ENCODE peak calls at places on chromosomes 4 and X, in four cellular contexts. A is endodermal cell; G is NCI-H1105 treated with DMSO at 0.1 percent for 48 hours; T is stimulated activated CD8-positive, alpha-beta memory T cell treated with anti-CD3 and anti-CD28 coated beads, Interleukin-15, amount 100 ng/mL, for 24 hours. K is an unnamed sample.

GRCh38 chr4:166459616-166460015 is 586.6 kb downstream of the TLL1 start:
- DNase-seq in A (no peak), G (no peak), T (no peak), K (no peak)

GRCh38 chr4:122765702-122766352 is 33.3 kb downstream of the BBS12 start:
- DNase-seq in A (no peak), G (no peak), T (no peak), K (no peak)

GRCh38 chr4:174989791-174990190 is 71.6 kb downstream of the ADAM29 start:
- DNase-seq in A (no peak), G (no peak), T (no peak), K (no peak)

GRCh38 chrX:95076449-95076848 is 1402.4 kb downstream of the FAM133A start:
- DNase-seq in A (peak; percentile 75), G (peak; percentile 25), T (no peak), K (peak; percentile 4)

GRCh38 chrX:68853665-68854251 is 24.9 kb downstream of the EFNB1 start:
- DNase-seq in A (no peak), G (no peak), T (no peak), K (no peak)

GRCh38 chr4:125315571-125316390 is 1.0 kb downstream of the FAT4 start:
- DNase-seq in A (peak; percentile 85), G (peak; percentile 38), T (no peak), K (peak; percentile 35)

GRCh38 chrX:82813671-82814078 is 694.4 kb upstream of the POU3F4 start:
- DNase-seq in A (no peak), G (no peak), T (no peak), K (no peak)

GRCh38 chr4:66688674-66689073 is 856.6 kb downstream of the CENPC start:
- DNase-seq in A (no peak), G (peak; percentile 46), T (no peak), K (peak; percentile 64)

GRCh38 chr4:6391852-6392188 is 80.6 kb downstream of the PPP2R2C start:
- DNase-seq in A (no peak), G (no peak), T (no peak), K (no peak)

GRCh38 chrX:101619336-101619735 is 1.5 kb upstream of the ARMCX6 start:
- DNase-seq in A (peak; percentile 63), G (peak; percentile 73), T (no peak), K (peak; percentile 80)

GRCh38 chrX:129139837-129140679 is 383.2 kb downstream of the SMARCA1 start:
- DNase-seq in A (no peak), G (peak; percentile 83), T (no peak), K (peak; percentile 85)

GRCh38 chrX:23840674-23841073 is 57.7 kb downstream of the SAT1 start:
- DNase-seq in A (no peak), G (no peak), T (no peak), K (no peak)